ENCODE peak calls at places on chromosome 12, in eight cellular contexts. U is glutamatergic neuron, H is mammary epithelial cell, F is mesothelial cell of epicardium, X is neural progenitor cell, R is colonic mucosa, A is A673, L is GM10248. S is an unnamed sample.
A peak's percentile ranks its signal among the peaks of the same experiment; 100 is the strongest.

GRCh38 chr12:115088328-115088994 is 404.5 kb upstream of the TBX3 start:
- DNase-seq in U (no peak), H (no peak), F (no peak), X (no peak), R (no peak), A (no peak), L (no peak), S (no peak)

GRCh38 chr12:98669751-98670150 is 24.7 kb downstream of the APAF1 start:
- DNase-seq in U (no peak), H (no peak), F (no peak), X (no peak), R (no peak), A (peak; percentile 7), L (no peak), S (no peak)

GRCh38 chr12:107302649-107303386 is 209.5 kb upstream of the CRY1 start:
- DNase-seq in U (no peak), H (peak; percentile 16), F (no peak), X (no peak), R (no peak), A (no peak), L (no peak), S (no peak)

GRCh38 chr12:83997425-83997824 is 915.2 kb downstream of the SLC6A15 start:
- DNase-seq in U (no peak), H (no peak), F (no peak), X (no peak), R (no peak), A (no peak), L (no peak), S (no peak)

GRCh38 chr12:116590561-116590960 is 31.4 kb downstream of the MAP1LC3B2 start:
- DNase-seq in U (no peak), H (peak; percentile 18), F (no peak), X (no peak), R (no peak), A (peak; percentile 72), L (no peak), S (no peak)

GRCh38 chr12:60501124-60501729 is 905.4 kb downstream of the SLC16A7 start:
- DNase-seq in U (no peak), H (peak; percentile 1), F (no peak), X (peak; percentile 25), R (no peak), A (peak; percentile 7), L (no peak), S (no peak)

GRCh38 chr12:94284046-94284445 is 135.7 kb downstream of the PLXNC1 start:
- DNase-seq in U (no peak), H (no peak), F (no peak), X (no peak), R (no peak), A (no peak), L (no peak), S (no peak)

GRCh38 chr12:130955238-130955816 is 1.6 kb downstream of the ADGRD1 start:
- DNase-seq in U (no peak), H (no peak), F (no peak), X (no peak), R (no peak), A (no peak), L (no peak), S (no peak)

GRCh38 chr12:94963649-94964048 is 39.8 kb downstream of the NDUFA12 start:
- DNase-seq in U (no peak), H (no peak), F (no peak), X (no peak), R (no peak), A (no peak), L (no peak), S (no peak)

GRCh38 chr12:94098466-94098865 is 49.9 kb upstream of the PLXNC1 start:
- DNase-seq in U (no peak), H (peak; percentile 40), F (no peak), X (no peak), R (no peak), A (no peak), L (no peak), S (no peak)

GRCh38 chr12:116601524-116601923 is 42.3 kb downstream of the MAP1LC3B2 start:
- DNase-seq in U (no peak), H (peak; percentile 48), F (no peak), X (no peak), R (no peak), A (peak; percentile 44), L (no peak), S (no peak)

GRCh38 chr12:79877246-79877645 is 57.7 kb downstream of the PPP1R12A start:
- DNase-seq in U (no peak), H (no peak), F (no peak), X (no peak), R (no peak), A (no peak), L (no peak), S (no peak)

GRCh38 chr12:89461649-89462612 is 62.7 kb downstream of the GALNT4 start:
- DNase-seq in U (no peak), H (peak; percentile 71), F (no peak), X (peak; percentile 64), R (no peak), A (peak; percentile 91), L (peak; percentile 38), S (no peak)

GRCh38 chr12:121858662-121859572 is at the start of gene HPD:
- DNase-seq in U (no peak), H (peak; percentile 62), F (no peak), X (peak; percentile 41), R (peak; percentile 46), A (no peak), L (no peak), S (no peak)

GRCh38 chr12:12784911-12785814 is at the start of gene APOLD1:
- DNase-seq in U (no peak), H (no peak), F (no peak), X (peak; percentile 17), R (no peak), A (peak; percentile 86), L (no peak), S (no peak)

GRCh38 chr12:75759842-75760260 is 248.4 kb upstream of the KRR1 start:
- DNase-seq in U (no peak), H (peak; percentile 95), F (no peak), X (no peak), R (no peak), A (no peak), L (no peak), S (no peak)

GRCh38 chr12:49400304-49400703 is 33.0 kb downstream of the SPATS2 start:
- DNase-seq in U (no peak), H (no peak), F (no peak), X (no peak), R (no peak), A (no peak), L (no peak), S (no peak)

GRCh38 chr12:104718581-104718980 is 239.5 kb downstream of the SLC41A2 start:
- DNase-seq in U (no peak), H (no peak), F (no peak), X (no peak), R (no peak), A (no peak), L (no peak), S (no peak)

GRCh38 chr12:122076743-122077495 is 1.6 kb upstream of the MLXIP start:
- DNase-seq in U (no peak), H (no peak), F (no peak), X (no peak), R (peak; percentile 80), A (no peak), L (peak; percentile 30), S (no peak)

GRCh38 chr12:9669534-9669933 is at the start of gene CLEC2D:
- DNase-seq in U (no peak), H (no peak), F (no peak), X (no peak), R (no peak), A (no peak), L (peak; percentile 57), S (no peak)

GRCh38 chr12:26847431-26847830 is 14.4 kb upstream of the ITPR2 start:
- DNase-seq in U (no peak), H (no peak), F (no peak), X (no peak), R (no peak), A (no peak), L (no peak), S (no peak)

GRCh38 chr12:16606201-16606849 is 363 bp upstream of the LMO3 start:
- DNase-seq in U (peak; percentile 51), H (peak; percentile 25), F (peak; percentile 42), X (peak; percentile 58), R (no peak), A (peak; percentile 89), L (peak; percentile 40), S (no peak)

GRCh38 chr12:58443273-58443980 is 476.9 kb downstream of the LRIG3 start:
- DNase-seq in U (peak; percentile 22), H (peak; percentile 35), F (no peak), X (peak; percentile 42), R (peak; percentile 25), A (peak; percentile 57), L (no peak), S (no peak)

GRCh38 chr12:116182359-116183063 is 95.0 kb downstream of the MED13L start:
- DNase-seq in U (no peak), H (no peak), F (no peak), X (peak; percentile 32), R (no peak), A (no peak), L (no peak), S (no peak)

GRCh38 chr12:113050808-113051207 is 5.7 kb upstream of the DTX1 start:
- DNase-seq in U (no peak), H (no peak), F (no peak), X (no peak), R (no peak), A (no peak), L (no peak), S (no peak)

GRCh38 chr12:92595663-92596062 is 107.1 kb upstream of the PLEKHG7 start:
- DNase-seq in U (no peak), H (no peak), F (no peak), X (no peak), R (no peak), A (no peak), L (no peak), S (no peak)
- TF ChIP-seq CTCF in U (no peak), H (no peak), F (no peak), X (no peak), R (no peak), A (no peak), L (no peak), S (no peak)

GRCh38 chr12:45284096-45284901 is 68.4 kb downstream of the ANO6 start:
- DNase-seq in U (peak; percentile 57), H (no peak), F (no peak), X (peak; percentile 60), R (no peak), A (peak; percentile 56), L (no peak), S (no peak)
- TF ChIP-seq CTCF in U (peak; percentile 36), H (no peak), F (no peak), X (peak; percentile 44), R (no peak), A (peak; percentile 14), L (no peak), S (no peak)

GRCh38 chr12:5556033-5556614 is 124.2 kb downstream of the NTF3 start:
- DNase-seq in U (peak; percentile 59), H (no peak), F (no peak), X (no peak), R (peak; percentile 34), A (peak; percentile 27), L (no peak), S (no peak)
- TF ChIP-seq CTCF in U (peak; percentile 43), H (peak; percentile 22), F (no peak), X (peak; percentile 44), R (no peak), A (peak; percentile 66), L (no peak), S (no peak)

DNA sequence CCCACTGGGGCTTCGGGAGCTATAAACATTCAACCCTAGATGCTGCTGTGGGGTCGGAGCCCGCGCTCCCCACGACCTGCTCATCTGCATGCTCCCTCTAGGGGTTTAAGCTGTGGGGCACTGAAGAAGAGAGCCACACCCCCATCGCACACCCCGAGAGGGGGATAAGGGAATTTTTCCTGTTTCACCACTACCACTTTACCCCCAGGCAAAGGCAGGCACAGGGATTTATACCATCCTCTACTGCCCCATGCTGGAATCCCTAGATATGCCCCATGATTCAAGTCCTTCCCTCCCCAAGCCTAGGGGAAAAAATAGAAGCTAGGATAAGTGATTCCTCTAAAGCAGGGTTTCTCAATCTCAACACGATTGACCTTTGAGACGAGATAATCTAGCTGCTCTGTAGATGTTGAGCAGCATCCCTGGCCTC is 59.9 kb upstream of the CCDC60 start:
- DNase-seq in U (no peak), H (no peak), F (no peak), X (peak; percentile 19), R (no peak), A (no peak), L (no peak), S (no peak)
- TF ChIP-seq CTCF in U (no peak), H (no peak), F (no peak), X (peak; percentile 20), R (no peak), A (no peak), L (no peak), S (no peak)

S was measured in natural killer cell.